ENCODE peak calls at places on chromosomes 7 and 10, in nine cellular contexts. One of them, this sample, is unnamed.

GRCh38 chr7:2717293-2717904 is 29.4 kb downstream of the AMZ1 start:
- DNase-seq in GM12865: no peak
- DNase-seq in CD8-positive, alpha-beta memory T cell: no peak
- DNase-seq in sigmoid colon: peak
- DNase-seq in cardiac fibroblast: peak
- DNase-seq in HEK293T: peak
- DNase-seq in mammary epithelial cell: no peak
- DNase-seq in DMS 273 treated with DMSO at 0.1 percent for 48 hours: no peak
- DNase-seq in natural killer cell treated with Interleukin-12 subunit alpha and Interleukin-12 subunit beta and Interleukin-15 and Interleukin-18, amount 100 ng/mL, for 72 hours: no peak
- DNase-seq in this sample: peak

GRCh38 chr7:4631664-4632171 is 50.4 kb upstream of the FOXK1 start:
- DNase-seq in GM12865: no peak
- DNase-seq in CD8-positive, alpha-beta memory T cell: no peak
- DNase-seq in sigmoid colon: peak
- DNase-seq in cardiac fibroblast: peak
- DNase-seq in HEK293T: peak
- DNase-seq in mammary epithelial cell: peak
- DNase-seq in DMS 273 treated with DMSO at 0.1 percent for 48 hours: peak
- DNase-seq in natural killer cell treated with Interleukin-12 subunit alpha and Interleukin-12 subunit beta and Interleukin-15 and Interleukin-18, amount 100 ng/mL, for 72 hours: no peak
- DNase-seq in this sample: peak

GRCh38 chr7:51082940-51083533 is 233.6 kb downstream of the COBL start:
- DNase-seq in GM12865: no peak
- DNase-seq in CD8-positive, alpha-beta memory T cell: no peak
- DNase-seq in sigmoid colon: no peak
- DNase-seq in cardiac fibroblast: no peak
- DNase-seq in HEK293T: no peak
- DNase-seq in mammary epithelial cell: no peak
- DNase-seq in DMS 273 treated with DMSO at 0.1 percent for 48 hours: no peak
- DNase-seq in natural killer cell treated with Interleukin-12 subunit alpha and Interleukin-12 subunit beta and Interleukin-15 and Interleukin-18, amount 100 ng/mL, for 72 hours: no peak
- DNase-seq in this sample: no peak

GRCh38 chr10:77328272-77328816 is 309.3 kb downstream of the KCNMA1 start:
- DNase-seq in GM12865: peak
- DNase-seq in CD8-positive, alpha-beta memory T cell: no peak
- DNase-seq in sigmoid colon: no peak
- DNase-seq in cardiac fibroblast: peak
- DNase-seq in HEK293T: peak
- DNase-seq in mammary epithelial cell: no peak
- DNase-seq in DMS 273 treated with DMSO at 0.1 percent for 48 hours: no peak
- DNase-seq in natural killer cell treated with Interleukin-12 subunit alpha and Interleukin-12 subunit beta and Interleukin-15 and Interleukin-18, amount 100 ng/mL, for 72 hours: no peak
- DNase-seq in this sample: no peak

GRCh38 chr7:132392713-132393112 is 183.6 kb downstream of the PLXNA4 start:
- DNase-seq in GM12865: no peak
- DNase-seq in CD8-positive, alpha-beta memory T cell: no peak
- DNase-seq in sigmoid colon: no peak
- DNase-seq in cardiac fibroblast: no peak
- DNase-seq in HEK293T: no peak
- DNase-seq in mammary epithelial cell: no peak
- DNase-seq in DMS 273 treated with DMSO at 0.1 percent for 48 hours: no peak
- DNase-seq in natural killer cell treated with Interleukin-12 subunit alpha and Interleukin-12 subunit beta and Interleukin-15 and Interleukin-18, amount 100 ng/mL, for 72 hours: no peak
- DNase-seq in this sample: peak

GRCh38 chr10:16847644-16848043 is 30.4 kb upstream of the RSU1 start:
- DNase-seq in GM12865: no peak
- DNase-seq in CD8-positive, alpha-beta memory T cell: no peak
- DNase-seq in sigmoid colon: no peak
- DNase-seq in cardiac fibroblast: no peak
- DNase-seq in HEK293T: no peak
- DNase-seq in mammary epithelial cell: peak
- DNase-seq in DMS 273 treated with DMSO at 0.1 percent for 48 hours: no peak
- DNase-seq in natural killer cell treated with Interleukin-12 subunit alpha and Interleukin-12 subunit beta and Interleukin-15 and Interleukin-18, amount 100 ng/mL, for 72 hours: no peak
- DNase-seq in this sample: no peak

GRCh38 chr10:44195120-44196007 is 189.5 kb downstream of the CXCL12 start:
- DNase-seq in GM12865: no peak
- DNase-seq in CD8-positive, alpha-beta memory T cell: no peak
- DNase-seq in sigmoid colon: peak
- DNase-seq in cardiac fibroblast: peak
- DNase-seq in HEK293T: no peak
- DNase-seq in mammary epithelial cell: peak
- DNase-seq in DMS 273 treated with DMSO at 0.1 percent for 48 hours: no peak
- DNase-seq in natural killer cell treated with Interleukin-12 subunit alpha and Interleukin-12 subunit beta and Interleukin-15 and Interleukin-18, amount 100 ng/mL, for 72 hours: no peak
- DNase-seq in this sample: no peak

GRCh38 chr10:69439350-69439739 is 11.9 kb upstream of the TSPAN15 start:
- DNase-seq in GM12865: no peak
- DNase-seq in CD8-positive, alpha-beta memory T cell: no peak
- DNase-seq in sigmoid colon: peak
- DNase-seq in cardiac fibroblast: peak
- DNase-seq in HEK293T: no peak
- DNase-seq in mammary epithelial cell: peak
- DNase-seq in DMS 273 treated with DMSO at 0.1 percent for 48 hours: peak
- DNase-seq in natural killer cell treated with Interleukin-12 subunit alpha and Interleukin-12 subunit beta and Interleukin-15 and Interleukin-18, amount 100 ng/mL, for 72 hours: no peak
- DNase-seq in this sample: no peak

GRCh38 chr7:81004098-81004497 is 85.2 kb upstream of the SEMA3C start:
- DNase-seq in GM12865: no peak
- DNase-seq in CD8-positive, alpha-beta memory T cell: no peak
- DNase-seq in sigmoid colon: no peak
- DNase-seq in cardiac fibroblast: peak
- DNase-seq in HEK293T: no peak
- DNase-seq in mammary epithelial cell: peak
- DNase-seq in DMS 273 treated with DMSO at 0.1 percent for 48 hours: peak
- DNase-seq in natural killer cell treated with Interleukin-12 subunit alpha and Interleukin-12 subunit beta and Interleukin-15 and Interleukin-18, amount 100 ng/mL, for 72 hours: no peak
- DNase-seq in this sample: no peak

GRCh38 chr7:129363-130221 is 62.8 kb upstream of the FAM20C start:
- DNase-seq in GM12865: no peak
- DNase-seq in CD8-positive, alpha-beta memory T cell: no peak
- DNase-seq in sigmoid colon: no peak
- DNase-seq in cardiac fibroblast: peak
- DNase-seq in HEK293T: no peak
- DNase-seq in mammary epithelial cell: no peak
- DNase-seq in DMS 273 treated with DMSO at 0.1 percent for 48 hours: no peak
- DNase-seq in natural killer cell treated with Interleukin-12 subunit alpha and Interleukin-12 subunit beta and Interleukin-15 and Interleukin-18, amount 100 ng/mL, for 72 hours: no peak
- DNase-seq in this sample: peak

GRCh38 chr10:92121686-92122492 is 169.0 kb downstream of the CPEB3 start:
- DNase-seq in GM12865: no peak
- DNase-seq in CD8-positive, alpha-beta memory T cell: no peak
- DNase-seq in sigmoid colon: no peak
- DNase-seq in cardiac fibroblast: no peak
- DNase-seq in HEK293T: no peak
- DNase-seq in mammary epithelial cell: no peak
- DNase-seq in DMS 273 treated with DMSO at 0.1 percent for 48 hours: no peak
- DNase-seq in natural killer cell treated with Interleukin-12 subunit alpha and Interleukin-12 subunit beta and Interleukin-15 and Interleukin-18, amount 100 ng/mL, for 72 hours: no peak
- DNase-seq in this sample: no peak

GRCh38 chr10:124253006-124253405 is 159.6 kb upstream of the CHST15 start:
- DNase-seq in GM12865: no peak
- DNase-seq in CD8-positive, alpha-beta memory T cell: no peak
- DNase-seq in sigmoid colon: no peak
- DNase-seq in cardiac fibroblast: no peak
- DNase-seq in HEK293T: no peak
- DNase-seq in mammary epithelial cell: no peak
- DNase-seq in DMS 273 treated with DMSO at 0.1 percent for 48 hours: no peak
- DNase-seq in natural killer cell treated with Interleukin-12 subunit alpha and Interleukin-12 subunit beta and Interleukin-15 and Interleukin-18, amount 100 ng/mL, for 72 hours: no peak
- DNase-seq in this sample: no peak

GRCh38 chr10:132539431-132539839 is 1.8 kb downstream of the INPP5A start:
- DNase-seq in GM12865: no peak
- DNase-seq in CD8-positive, alpha-beta memory T cell: no peak
- DNase-seq in sigmoid colon: peak
- DNase-seq in cardiac fibroblast: no peak
- DNase-seq in HEK293T: no peak
- DNase-seq in mammary epithelial cell: no peak
- DNase-seq in DMS 273 treated with DMSO at 0.1 percent for 48 hours: no peak
- DNase-seq in natural killer cell treated with Interleukin-12 subunit alpha and Interleukin-12 subunit beta and Interleukin-15 and Interleukin-18, amount 100 ng/mL, for 72 hours: peak
- DNase-seq in this sample: peak

GRCh38 chr7:47373871-47374451 is 207.9 kb downstream of the TNS3 start:
- DNase-seq in GM12865: no peak
- DNase-seq in CD8-positive, alpha-beta memory T cell: no peak
- DNase-seq in sigmoid colon: no peak
- DNase-seq in cardiac fibroblast: no peak
- DNase-seq in HEK293T: no peak
- DNase-seq in mammary epithelial cell: no peak
- DNase-seq in DMS 273 treated with DMSO at 0.1 percent for 48 hours: no peak
- DNase-seq in natural killer cell treated with Interleukin-12 subunit alpha and Interleukin-12 subunit beta and Interleukin-15 and Interleukin-18, amount 100 ng/mL, for 72 hours: no peak
- DNase-seq in this sample: peak

GRCh38 chr10:14569274-14570060 is 205.2 kb downstream of the FAM107B start:
- DNase-seq in GM12865: no peak
- DNase-seq in CD8-positive, alpha-beta memory T cell: peak
- DNase-seq in sigmoid colon: no peak
- DNase-seq in cardiac fibroblast: no peak
- DNase-seq in HEK293T: no peak
- DNase-seq in mammary epithelial cell: no peak
- DNase-seq in DMS 273 treated with DMSO at 0.1 percent for 48 hours: no peak
- DNase-seq in natural killer cell treated with Interleukin-12 subunit alpha and Interleukin-12 subunit beta and Interleukin-15 and Interleukin-18, amount 100 ng/mL, for 72 hours: no peak
- DNase-seq in this sample: no peak

GRCh38 chr10:49330127-49330665 is 31.2 kb downstream of the C10orf71 start:
- DNase-seq in GM12865: no peak
- DNase-seq in CD8-positive, alpha-beta memory T cell: no peak
- DNase-seq in sigmoid colon: no peak
- DNase-seq in cardiac fibroblast: no peak
- DNase-seq in HEK293T: no peak
- DNase-seq in mammary epithelial cell: no peak
- DNase-seq in DMS 273 treated with DMSO at 0.1 percent for 48 hours: no peak
- DNase-seq in natural killer cell treated with Interleukin-12 subunit alpha and Interleukin-12 subunit beta and Interleukin-15 and Interleukin-18, amount 100 ng/mL, for 72 hours: no peak
- DNase-seq in this sample: no peak

GRCh38 chr10:36533316-36533715 is 592.1 kb upstream of the ANKRD30A start:
- DNase-seq in GM12865: no peak
- DNase-seq in CD8-positive, alpha-beta memory T cell: no peak
- DNase-seq in sigmoid colon: no peak
- DNase-seq in cardiac fibroblast: no peak
- DNase-seq in HEK293T: no peak
- DNase-seq in mammary epithelial cell: no peak
- DNase-seq in DMS 273 treated with DMSO at 0.1 percent for 48 hours: no peak
- DNase-seq in natural killer cell treated with Interleukin-12 subunit alpha and Interleukin-12 subunit beta and Interleukin-15 and Interleukin-18, amount 100 ng/mL, for 72 hours: no peak
- DNase-seq in this sample: no peak

GRCh38 chr10:26554246-26554645 is 116.1 kb downstream of the APBB1IP start:
- DNase-seq in GM12865: no peak
- DNase-seq in CD8-positive, alpha-beta memory T cell: no peak
- DNase-seq in sigmoid colon: no peak
- DNase-seq in cardiac fibroblast: no peak
- DNase-seq in HEK293T: no peak
- DNase-seq in mammary epithelial cell: no peak
- DNase-seq in DMS 273 treated with DMSO at 0.1 percent for 48 hours: no peak
- DNase-seq in natural killer cell treated with Interleukin-12 subunit alpha and Interleukin-12 subunit beta and Interleukin-15 and Interleukin-18, amount 100 ng/mL, for 72 hours: no peak
- DNase-seq in this sample: no peak

GRCh38 chr7:18583305-18583704 is 87.8 kb downstream of the HDAC9 start:
- DNase-seq in GM12865: no peak
- DNase-seq in CD8-positive, alpha-beta memory T cell: no peak
- DNase-seq in sigmoid colon: no peak
- DNase-seq in cardiac fibroblast: peak
- DNase-seq in HEK293T: no peak
- DNase-seq in mammary epithelial cell: no peak
- DNase-seq in DMS 273 treated with DMSO at 0.1 percent for 48 hours: no peak
- DNase-seq in natural killer cell treated with Interleukin-12 subunit alpha and Interleukin-12 subunit beta and Interleukin-15 and Interleukin-18, amount 100 ng/mL, for 72 hours: no peak
- DNase-seq in this sample: no peak

GRCh38 chr10:119535837-119536507 is 6.5 kb downstream of the RGS10 start:
- DNase-seq in GM12865: no peak
- DNase-seq in CD8-positive, alpha-beta memory T cell: no peak
- DNase-seq in sigmoid colon: peak
- DNase-seq in cardiac fibroblast: no peak
- DNase-seq in HEK293T: no peak
- DNase-seq in mammary epithelial cell: no peak
- DNase-seq in DMS 273 treated with DMSO at 0.1 percent for 48 hours: no peak
- DNase-seq in natural killer cell treated with Interleukin-12 subunit alpha and Interleukin-12 subunit beta and Interleukin-15 and Interleukin-18, amount 100 ng/mL, for 72 hours: no peak
- DNase-seq in this sample: no peak

GRCh38 chr7:40715053-40715430 is 580.2 kb downstream of the SUGCT start:
- DNase-seq in GM12865: no peak
- DNase-seq in CD8-positive, alpha-beta memory T cell: no peak
- DNase-seq in sigmoid colon: no peak
- DNase-seq in cardiac fibroblast: no peak
- DNase-seq in HEK293T: no peak
- DNase-seq in mammary epithelial cell: no peak
- DNase-seq in DMS 273 treated with DMSO at 0.1 percent for 48 hours: no peak
- DNase-seq in natural killer cell treated with Interleukin-12 subunit alpha and Interleukin-12 subunit beta and Interleukin-15 and Interleukin-18, amount 100 ng/mL, for 72 hours: no peak
- DNase-seq in this sample: no peak

GRCh38 chr10:74032900-74033655 is 35.2 kb downstream of the VCL start:
- DNase-seq in GM12865: no peak
- DNase-seq in CD8-positive, alpha-beta memory T cell: no peak
- DNase-seq in sigmoid colon: no peak
- DNase-seq in cardiac fibroblast: no peak
- DNase-seq in HEK293T: no peak
- DNase-seq in mammary epithelial cell: peak
- DNase-seq in DMS 273 treated with DMSO at 0.1 percent for 48 hours: no peak
- DNase-seq in natural killer cell treated with Interleukin-12 subunit alpha and Interleukin-12 subunit beta and Interleukin-15 and Interleukin-18, amount 100 ng/mL, for 72 hours: no peak
- DNase-seq in this sample: no peak

GRCh38 chr7:129970816-129971215 is 18.1 kb upstream of the UBE2H start:
- DNase-seq in GM12865: no peak
- DNase-seq in CD8-positive, alpha-beta memory T cell: no peak
- DNase-seq in sigmoid colon: no peak
- DNase-seq in cardiac fibroblast: no peak
- DNase-seq in HEK293T: no peak
- DNase-seq in mammary epithelial cell: no peak
- DNase-seq in DMS 273 treated with DMSO at 0.1 percent for 48 hours: no peak
- DNase-seq in natural killer cell treated with Interleukin-12 subunit alpha and Interleukin-12 subunit beta and Interleukin-15 and Interleukin-18, amount 100 ng/mL, for 72 hours: no peak
- DNase-seq in this sample: no peak

GRCh38 chr7:122219253-122219865 is 75.3 kb upstream of the AASS start:
- DNase-seq in GM12865: peak
- DNase-seq in CD8-positive, alpha-beta memory T cell: no peak
- DNase-seq in sigmoid colon: no peak
- DNase-seq in cardiac fibroblast: peak
- DNase-seq in HEK293T: peak
- DNase-seq in mammary epithelial cell: peak
- DNase-seq in DMS 273 treated with DMSO at 0.1 percent for 48 hours: no peak
- DNase-seq in natural killer cell treated with Interleukin-12 subunit alpha and Interleukin-12 subunit beta and Interleukin-15 and Interleukin-18, amount 100 ng/mL, for 72 hours: no peak
- DNase-seq in this sample: peak

GRCh38 chr7:140866926-140867325 is 57.8 kb downstream of the BRAF start:
- DNase-seq in GM12865: no peak
- DNase-seq in CD8-positive, alpha-beta memory T cell: no peak
- DNase-seq in sigmoid colon: no peak
- DNase-seq in cardiac fibroblast: no peak
- DNase-seq in HEK293T: no peak
- DNase-seq in mammary epithelial cell: no peak
- DNase-seq in DMS 273 treated with DMSO at 0.1 percent for 48 hours: no peak
- DNase-seq in natural killer cell treated with Interleukin-12 subunit alpha and Interleukin-12 subunit beta and Interleukin-15 and Interleukin-18, amount 100 ng/mL, for 72 hours: no peak
- DNase-seq in this sample: no peak

GRCh38 chr10:110852255-110852896 is 19.4 kb upstream of the PDCD4 start:
- DNase-seq in GM12865: peak
- DNase-seq in CD8-positive, alpha-beta memory T cell: no peak
- DNase-seq in sigmoid colon: peak
- DNase-seq in cardiac fibroblast: no peak
- DNase-seq in HEK293T: peak
- DNase-seq in mammary epithelial cell: peak
- DNase-seq in DMS 273 treated with DMSO at 0.1 percent for 48 hours: no peak
- DNase-seq in natural killer cell treated with Interleukin-12 subunit alpha and Interleukin-12 subunit beta and Interleukin-15 and Interleukin-18, amount 100 ng/mL, for 72 hours: no peak
- DNase-seq in this sample: no peak

GRCh38 chr7:156929789-156930539 is 19.5 kb upstream of the NOM1 start:
- DNase-seq in GM12865: no peak
- DNase-seq in CD8-positive, alpha-beta memory T cell: peak
- DNase-seq in sigmoid colon: no peak
- DNase-seq in cardiac fibroblast: no peak
- DNase-seq in HEK293T: no peak
- DNase-seq in mammary epithelial cell: no peak
- DNase-seq in DMS 273 treated with DMSO at 0.1 percent for 48 hours: no peak
- DNase-seq in natural killer cell treated with Interleukin-12 subunit alpha and Interleukin-12 subunit beta and Interleukin-15 and Interleukin-18, amount 100 ng/mL, for 72 hours: no peak
- DNase-seq in this sample: no peak